ENCODE peak calls at places on chromosomes 12 and 14, in eight cellular contexts. K, Z, U, L, X, A, F and N are unnamed samples.

GRCh38 chr12:3441435-3441834 is 49.6 kb upstream of the PRMT8 start:
- DNase-seq in X (no peak), Z (no peak), L (no peak), K (no peak), F (no peak), A (no peak), U (no peak), N (no peak)

GRCh38 chr12:34296143-34297041 is 274.1 kb downstream of the ALG10 start:
- DNase-seq in X (peak), K (no peak), Z (no peak), A (no peak), F (no peak), L (no peak), U (peak), N (no peak)

GRCh38 chr12:94379479-94380113 is 80.1 kb downstream of the CEP83 start:
- DNase-seq in A (no peak), L (no peak), X (no peak), U (no peak), K (no peak), F (no peak), Z (no peak), N (no peak)

GRCh38 chr12:131098178-131098981 is 144.7 kb downstream of the ADGRD1 start:
- DNase-seq in F (no peak), L (no peak), A (no peak), X (peak), Z (no peak), K (no peak), U (peak), N (no peak)

GRCh38 chr14:67397536-67397935 is 14.4 kb downstream of the PLEK2 start:
- DNase-seq in A (no peak), L (no peak), F (no peak), U (no peak), X (no peak), Z (no peak), K (no peak), N (no peak)

GRCh38 chr14:103094406-103095209 is at the start of gene EXOC3L4:
- DNase-seq in A (no peak), U (no peak), Z (no peak), F (no peak), X (no peak), L (no peak), K (no peak), N (no peak)

GRCh38 chr14:60277605-60278190 is 28.7 kb downstream of the PPM1A start:
- DNase-seq in F (no peak), Z (no peak), U (no peak), A (no peak), X (no peak), K (no peak), L (no peak), N (no peak)

GRCh38 chr14:81286574-81287370 is 66.0 kb upstream of the GTF2A1 start:
- DNase-seq in F (no peak), U (no peak), L (no peak), K (no peak), X (no peak), Z (no peak), A (no peak), N (no peak)

GRCh38 chr14:101845896-101846295 is 84.4 kb downstream of the PPP2R5C start:
- DNase-seq in K (no peak), U (no peak), A (no peak), L (no peak), Z (no peak), F (no peak), X (no peak), N (no peak)
- H3K4me3 ChIP-seq in K (no peak), U (no peak), A (no peak), L (no peak), Z (no peak), F (no peak), X (no peak), N (no peak)

GRCh38 chr12:110861729-110862128 is 14.9 kb downstream of the CCDC63 start:
- DNase-seq in L (no peak), U (no peak), F (no peak), K (no peak), X (no peak), A (no peak), Z (no peak), N (no peak)
- TF ChIP-seq CTCF in L (no peak), U (no peak), F (no peak), K (peak), X (no peak), A (peak), Z (no peak), N (no peak)

GRCh38 chr14:99740411-99740810 is 52.8 kb upstream of the EML1 start:
- DNase-seq in U (no peak), X (peak), A (no peak), L (no peak), Z (no peak), K (no peak), F (no peak), N (no peak)

GRCh38 chr14:99737956-99738667 is 54.0 kb downstream of the CYP46A1 start:
- DNase-seq in L (no peak), K (no peak), Z (no peak), U (peak), X (no peak), F (no peak), A (no peak), N (no peak)

GRCh38 chr14:99735189-99736135 is 51.4 kb downstream of the CYP46A1 start:
- DNase-seq in X (peak), K (no peak), F (no peak), A (no peak), Z (no peak), U (peak), L (no peak), N (no peak)

GRCh38 chr14:99736600-99737371 is 52.7 kb downstream of the CYP46A1 start:
- DNase-seq in Z (no peak), U (peak), X (no peak), L (no peak), A (no peak), K (no peak), F (no peak), N (no peak)

GRCh38 chr14:99737451-99737951 is 53.4 kb downstream of the CYP46A1 start:
- DNase-seq in F (peak), A (no peak), L (peak), Z (no peak), K (peak), U (peak), X (peak), N (no peak)
- H3K4me3 ChIP-seq in F (peak), A (peak), L (peak), Z (peak), K (peak), U (peak), X (peak), N (peak)

GRCh38 chr12:7439579-7440505 is 4.1 kb downstream of the CD163L1 start:
- DNase-seq in Z (peak), X (no peak), A (no peak), F (no peak), K (peak), U (no peak), L (peak), N (peak)
- TF ChIP-seq CTCF in Z (no peak), X (no peak), A (no peak), F (no peak), K (peak), U (no peak), L (no peak), N (no peak)

GRCh38 chr12:109939504-109939903 is 39.4 kb downstream of the TCHP start:
- DNase-seq in Z (no peak), K (no peak), A (no peak), L (no peak), X (no peak), F (no peak), U (no peak), N (no peak)

GRCh38 chr12:109940339-109940923 is 40.4 kb downstream of the TCHP start:
- DNase-seq in X (no peak), F (no peak), K (no peak), Z (no peak), L (no peak), U (no peak), A (no peak), N (no peak)

GRCh38 chr12:109934026-109934425 is 34.0 kb downstream of the TCHP start:
- DNase-seq in F (no peak), Z (peak), X (no peak), U (no peak), K (peak), A (no peak), L (no peak), N (no peak)

GRCh38 chr12:109938947-109939346 is 38.9 kb downstream of the TCHP start:
- DNase-seq in F (no peak), L (no peak), X (no peak), U (no peak), K (no peak), Z (no peak), A (no peak), N (no peak)

GRCh38 chr12:109937371-109937770 is 37.3 kb downstream of the TCHP start:
- DNase-seq in K (no peak), A (no peak), L (no peak), U (no peak), X (no peak), Z (no peak), F (no peak), N (no peak)
- H3K4me3 ChIP-seq in K (no peak), A (no peak), L (no peak), U (no peak), X (no peak), Z (no peak), F (no peak), N (no peak)

GRCh38 chr14:36662543-36663403 is 1.1 kb downstream of the PAX9 start:
- DNase-seq in L (no peak), U (no peak), K (peak), X (peak), F (no peak), Z (no peak), A (no peak), N (no peak)
- TF ChIP-seq CTCF in L (no peak), U (no peak), K (no peak), X (no peak), F (no peak), Z (no peak), A (no peak), N (no peak)

GRCh38 chr14:55254581-55254980 is 16.6 kb upstream of the FBXO34 start:
- DNase-seq in A (no peak), Z (no peak), F (no peak), U (no peak), K (no peak), L (no peak), X (no peak), N (no peak)

GRCh38 chr14:55255185-55255584 is 16.0 kb upstream of the FBXO34 start:
- DNase-seq in L (no peak), Z (no peak), K (no peak), X (no peak), U (no peak), F (no peak), A (no peak), N (no peak)

GRCh38 chr14:55255979-55256378 is 15.2 kb upstream of the FBXO34 start:
- DNase-seq in L (no peak), Z (no peak), U (no peak), X (no peak), A (no peak), F (no peak), K (no peak), N (no peak)

DNA sequence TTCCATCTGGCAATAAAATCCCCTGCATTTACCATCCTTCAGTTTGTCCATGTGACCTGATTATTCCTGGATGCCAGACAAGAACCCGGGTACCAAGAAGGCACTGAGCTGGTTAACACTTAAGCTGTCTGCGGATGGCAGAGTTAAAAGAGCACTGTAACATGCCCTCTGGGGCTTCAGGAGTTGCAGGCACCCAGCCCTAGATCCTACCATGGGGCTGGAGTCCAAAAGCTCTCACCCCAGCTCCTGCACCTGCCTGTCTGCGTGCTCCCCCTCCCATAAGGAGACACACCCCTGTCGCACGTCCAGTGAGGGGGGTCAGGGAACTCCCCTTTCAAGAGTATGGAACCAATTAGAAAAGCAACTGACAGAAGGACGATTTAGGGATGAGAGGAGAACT is 14.6 kb upstream of the FBXO34 start:
- DNase-seq in X (no peak), Z (no peak), F (no peak), U (no peak), K (no peak), L (no peak), A (no peak), N (no peak)
- H3K4me3 ChIP-seq in X (no peak), Z (no peak), F (no peak), U (no peak), K (no peak), L (no peak), A (no peak), N (no peak)

GRCh38 chr12:119666900-119667576 is 895 bp upstream of the PRKAB1 start:
- DNase-seq in Z (no peak), A (no peak), U (no peak), X (no peak), F (no peak), L (no peak), K (no peak), N (no peak)
- TF ChIP-seq CTCF in Z (no peak), A (no peak), U (no peak), X (no peak), F (no peak), L (no peak), K (no peak), N (no peak)

GRCh38 chr12:49334681-49335080 is 2.3 kb downstream of the C1QL4 start:
- DNase-seq in X (no peak), L (no peak), Z (no peak), F (no peak), U (peak), K (no peak), A (no peak), N (no peak)

GRCh38 chr12:49335118-49335954 is 1.7 kb downstream of the C1QL4 start:
- DNase-seq in K (no peak), A (no peak), U (peak), Z (no peak), F (no peak), X (no peak), L (no peak), N (no peak)

GRCh38 chr12:49334226-49334625 is 2.8 kb downstream of the C1QL4 start:
- DNase-seq in F (no peak), L (no peak), Z (no peak), K (no peak), U (peak), A (no peak), X (no peak), N (no peak)

GRCh38 chr12:49336645-49337584 is at the start of gene C1QL4:
- DNase-seq in U (peak), L (peak), Z (no peak), K (peak), A (peak), X (peak), F (peak), N (peak)

DNA sequence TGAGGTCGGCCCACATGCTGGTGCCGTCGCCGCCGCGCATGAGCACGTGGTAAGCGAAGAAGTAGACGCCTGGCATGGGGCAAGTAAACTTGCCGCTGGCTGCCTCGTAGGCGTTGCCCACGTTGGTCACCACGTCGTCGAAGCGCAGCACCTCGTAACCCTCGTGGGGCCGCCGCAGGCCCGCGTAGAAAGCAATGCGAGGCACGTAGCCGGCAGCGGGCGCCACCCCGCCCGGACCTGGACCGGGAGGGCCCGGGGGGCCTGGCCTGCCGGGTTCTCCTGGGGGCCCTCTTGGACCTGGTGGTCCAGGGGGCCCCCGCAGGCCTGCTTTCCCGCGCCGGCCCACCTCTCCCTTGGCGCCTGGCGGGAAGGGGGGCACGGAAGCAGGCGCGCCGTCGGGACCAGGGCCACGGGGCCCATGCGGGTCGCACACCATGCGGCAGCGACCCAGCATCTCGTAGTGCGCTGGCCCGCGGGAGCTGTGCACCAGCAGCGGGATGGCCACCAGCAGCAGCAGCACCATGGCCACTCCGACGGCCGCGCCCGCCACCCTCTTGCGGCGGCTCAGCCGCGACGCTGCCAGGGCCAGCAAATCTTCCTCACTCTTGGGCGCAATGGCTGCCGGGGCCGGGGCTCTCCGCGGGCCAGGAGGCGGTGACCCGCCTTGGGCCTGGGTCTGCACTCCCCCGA is 888 bp downstream of the C1QL4 start:
- DNase-seq in U (peak), K (no peak), Z (no peak), L (no peak), A (no peak), X (no peak), F (no peak), N (no peak)
- H3K4me3 ChIP-seq in U (no peak), K (peak), Z (no peak), L (no peak), A (peak), X (peak), F (peak), N (no peak)